ENCODE peak calls at places on chromosomes 13 and 19, in eight cellular contexts. B, U, N, W, X, V, F and S are unnamed samples.

GRCh38 chr19:55681131-55682087 is 6.4 kb downstream of the EPN1 start:
- DNase-seq in B (no peak), U (no peak), N (no peak), W (no peak), X (no peak), V (no peak), F (no peak), S (no peak)

GRCh38 chr19:7926727-7927604 is 1.0 kb upstream of the CTXN1 start:
- DNase-seq in B (no peak), U (no peak), N (no peak), W (no peak), X (no peak), V (no peak), F (no peak), S (no peak)

GRCh38 chr19:9914315-9915207 is 21.8 kb downstream of the OLFM2 start:
- DNase-seq in B (peak), U (peak), N (peak), W (peak), X (peak), V (peak), F (peak), S (peak)

GRCh38 chr13:26965976-26966375 is 205.4 kb upstream of the GPR12 start:
- DNase-seq in B (no peak), U (peak), N (peak), W (peak), X (no peak), V (no peak), F (no peak), S (peak)

GRCh38 chr13:61685683-61686013 is 270.0 kb upstream of the PCDH20 start:
- DNase-seq in B (peak), U (no peak), N (no peak), W (no peak), X (peak), V (no peak), F (peak), S (peak)

GRCh38 chr13:93144031-93144430 is 82.6 kb upstream of the GPC6 start:
- DNase-seq in B (no peak), U (no peak), N (no peak), W (no peak), X (no peak), V (no peak), F (no peak), S (no peak)

GRCh38 chr13:77779461-77780272 is 82.2 kb downstream of the SLAIN1 start:
- DNase-seq in B (peak), U (no peak), N (no peak), W (peak), X (peak), V (no peak), F (peak), S (peak)

GRCh38 chr19:48656840-48657474 is 11.0 kb upstream of the CA11 start:
- DNase-seq in B (no peak), U (no peak), N (no peak), W (no peak), X (no peak), V (no peak), F (no peak), S (peak)

GRCh38 chr19:14146789-14147216 is 10.4 kb upstream of the ASF1B start:
- DNase-seq in B (no peak), U (peak), N (no peak), W (no peak), X (no peak), V (no peak), F (no peak), S (no peak)

GRCh38 chr13:101449971-101450748 is 2.3 kb upstream of the ITGBL1 start:
- DNase-seq in B (no peak), U (no peak), N (no peak), W (no peak), X (no peak), V (no peak), F (no peak), S (no peak)

GRCh38 chr19:39679056-39679790 is 23.5 kb downstream of the LGALS16 start:
- DNase-seq in B (no peak), U (no peak), N (no peak), W (no peak), X (no peak), V (no peak), F (no peak), S (no peak)

GRCh38 chr19:58510084-58510862 is 1.5 kb downstream of the SLC27A5 start:
- DNase-seq in B (no peak), U (no peak), N (no peak), W (no peak), X (peak), V (no peak), F (no peak), S (no peak)

GRCh38 chr13:36919206-36919832 is 719 bp downstream of the SMAD9 start:
- DNase-seq in B (peak), U (peak), N (peak), W (peak), X (peak), V (no peak), F (peak), S (peak)

GRCh38 chr13:95492044-95492801 is 60.3 kb upstream of the CLDN10 start:
- DNase-seq in B (no peak), U (no peak), N (no peak), W (peak), X (no peak), V (no peak), F (no peak), S (peak)

GRCh38 chr19:51422053-51422448 is 4.6 kb upstream of the SIGLEC10 start:
- DNase-seq in B (peak), U (peak), N (peak), W (peak), X (peak), V (peak), F (peak), S (peak)

GRCh38 chr19:36081385-36081784 is 26.7 kb downstream of the WDR62 start:
- DNase-seq in B (no peak), U (no peak), N (no peak), W (no peak), X (no peak), V (no peak), F (no peak), S (no peak)

GRCh38 chr13:49436890-49437289 is 7.0 kb downstream of the CAB39L start:
- DNase-seq in B (no peak), U (peak), N (peak), W (no peak), X (no peak), V (no peak), F (peak), S (peak)

GRCh38 chr13:44710576-44710975 is 134.4 kb upstream of the TSC22D1 start:
- DNase-seq in B (no peak), U (no peak), N (no peak), W (no peak), X (no peak), V (no peak), F (no peak), S (no peak)

GRCh38 chr13:52707375-52707774 is 32.2 kb downstream of the CNMD start:
- DNase-seq in B (no peak), U (no peak), N (no peak), W (no peak), X (no peak), V (no peak), F (no peak), S (no peak)

GRCh38 chr19:14102102-14102696 is 11.6 kb upstream of the SAMD1 start:
- DNase-seq in B (no peak), U (no peak), N (no peak), W (no peak), X (no peak), V (no peak), F (no peak), S (no peak)

GRCh38 chr19:5152767-5153532 is 184.0 kb downstream of the KDM4B start:
- DNase-seq in B (no peak), U (no peak), N (no peak), W (no peak), X (no peak), V (no peak), F (no peak), S (no peak)

GRCh38 chr13:73520566-73521290 is 461.9 kb downstream of the KLF5 start:
- DNase-seq in B (no peak), U (no peak), N (no peak), W (no peak), X (no peak), V (no peak), F (no peak), S (no peak)

GRCh38 chr13:99756281-99756680 is 215.3 kb downstream of the ZIC5 start:
- DNase-seq in B (no peak), U (no peak), N (no peak), W (no peak), X (peak), V (no peak), F (no peak), S (no peak)

GRCh38 chr13:36345438-36346221 is 564 bp downstream of the SPART start:
- DNase-seq in B (peak), U (peak), N (peak), W (peak), X (peak), V (peak), F (peak), S (peak)

GRCh38 chr13:25473864-25474263 is 102.1 kb downstream of the ATP8A2 start:
- DNase-seq in B (no peak), U (no peak), N (no peak), W (no peak), X (no peak), V (no peak), F (no peak), S (no peak)

GRCh38 chr13:20336761-20337160 is 104.6 kb upstream of the GJB6 start:
- DNase-seq in B (no peak), U (no peak), N (no peak), W (no peak), X (no peak), V (no peak), F (no peak), S (no peak)

GRCh38 chr19:37346091-37346490 is 24.8 kb upstream of the ZNF527 start:
- DNase-seq in B (no peak), U (no peak), N (no peak), W (no peak), X (no peak), V (no peak), F (peak), S (no peak)

GRCh38 chr13:35927554-35927953 is 203.6 kb downstream of the DCLK1 start:
- DNase-seq in B (no peak), U (peak), N (no peak), W (no peak), X (no peak), V (no peak), F (no peak), S (peak)

GRCh38 chr13:49357694-49358093 is 86.2 kb downstream of the CAB39L start:
- DNase-seq in B (no peak), U (no peak), N (no peak), W (no peak), X (no peak), V (no peak), F (no peak), S (no peak)

GRCh38 chr19:11243798-11244169 is 4.4 kb downstream of the ANGPTL8 start:
- DNase-seq in B (no peak), U (no peak), N (no peak), W (no peak), X (no peak), V (no peak), F (no peak), S (no peak)

GRCh38 chr19:11239377-11240000 is at the start of gene ANGPTL8:
- DNase-seq in B (no peak), U (no peak), N (no peak), W (no peak), X (peak), V (no peak), F (no peak), S (no peak)

GRCh38 chr19:11244846-11245589 is 5.6 kb downstream of the ANGPTL8 start:
- DNase-seq in B (no peak), U (no peak), N (no peak), W (no peak), X (no peak), V (no peak), F (no peak), S (no peak)

GRCh38 chr19:11240008-11240444 is 607 bp downstream of the ANGPTL8 start:
- DNase-seq in B (no peak), U (no peak), N (no peak), W (no peak), X (peak), V (no peak), F (no peak), S (no peak)

GRCh38 chr19:11242864-11243797 is 3.7 kb downstream of the ANGPTL8 start:
- DNase-seq in B (peak), U (peak), N (peak), W (peak), X (peak), V (peak), F (peak), S (peak)
- H3K27ac ChIP-seq in B (no peak), U (peak), N (peak), W (peak), X (peak), V (no peak), F (no peak), S (no peak)

GRCh38 chr13:97242755-97243497 is 20.8 kb downstream of the MBNL2 start:
- DNase-seq in B (no peak), U (no peak), N (no peak), W (no peak), X (no peak), V (no peak), F (no peak), S (no peak)
- H3K27ac ChIP-seq in B (no peak), U (peak), N (peak), W (no peak), X (peak), V (no peak), F (no peak), S (peak)

GRCh38 chr13:113291997-113292862 is 4.8 kb upstream of the LAMP1 start:
- DNase-seq in B (no peak), U (peak), N (peak), W (no peak), X (no peak), V (no peak), F (peak), S (peak)
- H3K27ac ChIP-seq in B (no peak), U (no peak), N (no peak), W (no peak), X (no peak), V (no peak), F (no peak), S (peak)

GRCh38 chr19:46849610-46850009 is 1.0 kb downstream of the AP2S1 start:
- DNase-seq in B (no peak), U (no peak), N (no peak), W (no peak), X (no peak), V (no peak), F (peak), S (no peak)
- H3K27ac ChIP-seq in B (peak), U (peak), N (peak), W (no peak), X (peak), V (peak), F (peak), S (peak)

GRCh38 chr19:23776507-23777205 is 18.0 kb upstream of the ZNF681 start:
- DNase-seq in B (no peak), U (no peak), N (no peak), W (no peak), X (no peak), V (no peak), F (no peak), S (no peak)
- H3K27ac ChIP-seq in B (no peak), U (no peak), N (no peak), W (no peak), X (no peak), V (no peak), F (no peak), S (no peak)

DNA sequence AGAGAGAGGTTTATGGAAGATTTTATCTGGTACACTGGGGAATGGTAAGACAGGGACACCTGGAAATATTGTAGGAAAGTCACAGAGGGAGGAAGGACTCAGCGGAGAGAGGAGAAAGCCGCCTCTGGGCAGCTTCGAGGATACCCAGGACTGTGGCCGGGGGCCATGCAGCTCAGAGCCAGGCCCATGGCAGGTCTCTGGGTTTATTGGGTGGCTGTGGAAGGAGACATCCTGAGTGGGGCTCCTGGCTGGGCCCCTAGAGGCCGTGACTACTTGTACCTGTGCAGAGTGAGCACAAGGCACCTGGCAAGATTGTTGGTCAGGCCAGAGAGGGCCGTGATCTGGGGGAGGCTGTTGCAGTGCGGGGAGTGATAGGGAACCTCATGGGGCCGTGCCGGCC is 3.4 kb downstream of the DAZAP1 start:
- DNase-seq in B (no peak), U (no peak), N (no peak), W (no peak), X (no peak), V (no peak), F (no peak), S (no peak)
- H3K27ac ChIP-seq in B (no peak), U (peak), N (peak), W (no peak), X (peak), V (peak), F (no peak), S (no peak)

DNA sequence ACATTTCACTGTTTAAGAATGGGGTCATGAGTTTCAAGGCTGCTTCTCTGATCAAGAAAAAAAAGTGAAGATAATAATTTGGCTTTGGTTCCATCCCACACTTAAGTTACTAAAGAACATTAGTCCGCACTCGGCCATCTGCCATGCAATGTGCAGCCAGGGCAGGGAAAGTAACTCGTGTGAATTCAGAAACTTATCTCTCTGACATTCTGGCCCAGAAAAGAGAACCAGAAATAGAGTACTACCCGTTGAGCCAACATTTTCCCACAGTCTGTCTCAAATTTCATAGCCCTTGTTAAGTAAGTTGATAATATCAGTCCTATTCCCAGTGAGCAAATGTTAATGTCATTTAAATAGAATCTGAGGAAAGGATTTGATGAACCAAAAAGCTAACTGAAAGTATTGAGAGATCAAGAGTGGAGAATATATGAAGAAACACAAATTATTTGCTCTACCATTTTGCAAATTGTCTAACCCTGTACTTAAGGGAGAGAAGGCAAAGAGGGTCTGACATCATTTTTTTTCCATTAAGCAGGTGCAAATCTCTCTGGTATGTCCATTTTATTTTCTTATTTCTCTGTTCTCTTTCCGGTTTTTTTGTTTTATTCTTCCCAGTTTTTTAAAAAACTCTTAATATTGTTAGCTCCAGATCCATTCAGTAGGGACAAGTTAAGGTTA is 156.3 kb downstream of the NDFIP2 start:
- DNase-seq in B (no peak), U (peak), N (peak), W (peak), X (no peak), V (no peak), F (peak), S (no peak)
- H3K27ac ChIP-seq in B (no peak), U (no peak), N (peak), W (no peak), X (no peak), V (no peak), F (peak), S (no peak)

GRCh38 chr13:110322126-110322827 is 15.2 kb downstream of the COL4A2 start:
- DNase-seq in B (no peak), U (no peak), N (no peak), W (no peak), X (no peak), V (no peak), F (no peak), S (no peak)
- H3K27ac ChIP-seq in B (no peak), U (peak), N (peak), W (no peak), X (no peak), V (no peak), F (no peak), S (no peak)